ENCODE peak calls at places on chromosomes 5 and 9, in five cellular contexts. One of them, this sample, is unnamed.

GRCh38 chr5:76303917-76304316 is 99.2 kb upstream of the IQGAP2 start:
- DNase-seq in NT2/D1: no peak
- DNase-seq in SJCRH30: no peak
- DNase-seq in left ventricle myocardium inferior: no peak
- DNase-seq in esophagus squamous epithelium: no peak
- DNase-seq in this sample: no peak

GRCh38 chr5:55176176-55176818 is 3.3 kb upstream of the CDC20B start:
- DNase-seq in NT2/D1: peak; percentile 30
- DNase-seq in SJCRH30: peak; percentile 84
- DNase-seq in left ventricle myocardium inferior: peak; percentile 24
- DNase-seq in esophagus squamous epithelium: no peak
- DNase-seq in this sample: peak; percentile 85

GRCh38 chr5:133581348-133581747 is 31.0 kb downstream of the FSTL4 start:
- DNase-seq in NT2/D1: no peak
- DNase-seq in SJCRH30: no peak
- DNase-seq in left ventricle myocardium inferior: no peak
- DNase-seq in esophagus squamous epithelium: no peak
- DNase-seq in this sample: no peak

GRCh38 chr5:75656311-75657003 is 45.2 kb downstream of the ANKDD1B start:
- DNase-seq in NT2/D1: no peak
- DNase-seq in SJCRH30: peak; percentile 80
- DNase-seq in left ventricle myocardium inferior: no peak
- DNase-seq in esophagus squamous epithelium: no peak
- DNase-seq in this sample: no peak

GRCh38 chr9:6965566-6965965 is 207.8 kb downstream of the KDM4C start:
- DNase-seq in NT2/D1: no peak
- DNase-seq in SJCRH30: no peak
- DNase-seq in left ventricle myocardium inferior: no peak
- DNase-seq in esophagus squamous epithelium: no peak
- DNase-seq in this sample: no peak

GRCh38 chr5:159820692-159821091 is 95.6 kb upstream of the ADRA1B start:
- DNase-seq in NT2/D1: no peak
- DNase-seq in SJCRH30: no peak
- DNase-seq in left ventricle myocardium inferior: no peak
- DNase-seq in esophagus squamous epithelium: no peak
- DNase-seq in this sample: no peak

GRCh38 chr9:93125331-93125894 is 8.6 kb downstream of the NINJ1 start:
- DNase-seq in NT2/D1: no peak
- DNase-seq in SJCRH30: no peak
- DNase-seq in left ventricle myocardium inferior: no peak
- DNase-seq in esophagus squamous epithelium: no peak
- DNase-seq in this sample: no peak

GRCh38 chr5:94674841-94675382 is 56.4 kb downstream of the SLF1 start:
- DNase-seq in NT2/D1: no peak
- DNase-seq in SJCRH30: peak; percentile 19
- DNase-seq in left ventricle myocardium inferior: no peak
- DNase-seq in esophagus squamous epithelium: no peak
- DNase-seq in this sample: no peak

GRCh38 chr9:78654324-78654723 is 357.4 kb downstream of the PSAT1 start:
- DNase-seq in NT2/D1: no peak
- DNase-seq in SJCRH30: no peak
- DNase-seq in left ventricle myocardium inferior: no peak
- DNase-seq in esophagus squamous epithelium: no peak
- DNase-seq in this sample: no peak

GRCh38 chr5:72600401-72600981 is 93.3 kb upstream of the ZNF366 start:
- DNase-seq in NT2/D1: no peak
- DNase-seq in SJCRH30: no peak
- DNase-seq in left ventricle myocardium inferior: no peak
- DNase-seq in esophagus squamous epithelium: no peak
- DNase-seq in this sample: no peak

GRCh38 chr5:138955672-138956295 is 80.6 kb upstream of the LRRTM2 start:
- DNase-seq in NT2/D1: no peak
- DNase-seq in SJCRH30: no peak
- DNase-seq in left ventricle myocardium inferior: no peak
- DNase-seq in esophagus squamous epithelium: no peak
- DNase-seq in this sample: no peak

GRCh38 chr9:81833563-81834345 is 94.5 kb upstream of the SPATA31D4 start:
- DNase-seq in NT2/D1: no peak
- DNase-seq in SJCRH30: no peak
- DNase-seq in left ventricle myocardium inferior: no peak
- DNase-seq in esophagus squamous epithelium: no peak
- DNase-seq in this sample: no peak

GRCh38 chr5:151659001-151659754 is 27.5 kb downstream of the SPARC start:
- DNase-seq in NT2/D1: peak; percentile 77
- DNase-seq in SJCRH30: peak; percentile 90
- DNase-seq in left ventricle myocardium inferior: peak; percentile 79
- DNase-seq in esophagus squamous epithelium: peak; percentile 5
- DNase-seq in this sample: peak; percentile 89

GRCh38 chr9:13568446-13568845 is 289.0 kb upstream of the MPDZ start:
- DNase-seq in NT2/D1: no peak
- DNase-seq in SJCRH30: peak; percentile 47
- DNase-seq in left ventricle myocardium inferior: no peak
- DNase-seq in esophagus squamous epithelium: no peak
- DNase-seq in this sample: no peak

GRCh38 chr5:169146158-169146557 is 154.8 kb downstream of the SLIT3 start:
- DNase-seq in NT2/D1: no peak
- DNase-seq in SJCRH30: no peak
- DNase-seq in left ventricle myocardium inferior: no peak
- DNase-seq in esophagus squamous epithelium: no peak
- DNase-seq in this sample: no peak

GRCh38 chr5:149379807-149380374 is 799 bp upstream of the IL17B start:
- DNase-seq in NT2/D1: no peak
- DNase-seq in SJCRH30: no peak
- DNase-seq in left ventricle myocardium inferior: no peak
- DNase-seq in esophagus squamous epithelium: no peak
- DNase-seq in this sample: no peak

GRCh38 chr5:149376711-149377447 is 2.2 kb downstream of the IL17B start:
- DNase-seq in NT2/D1: no peak
- DNase-seq in SJCRH30: no peak
- DNase-seq in left ventricle myocardium inferior: no peak
- DNase-seq in esophagus squamous epithelium: no peak
- DNase-seq in this sample: no peak

GRCh38 chr5:149379177-149379761 is at the start of gene IL17B:
- DNase-seq in NT2/D1: no peak
- DNase-seq in SJCRH30: peak; percentile 56
- DNase-seq in left ventricle myocardium inferior: no peak
- DNase-seq in esophagus squamous epithelium: no peak
- DNase-seq in this sample: no peak

GRCh38 chr5:149376104-149376503 is 3.0 kb downstream of the IL17B start:
- DNase-seq in NT2/D1: no peak
- DNase-seq in SJCRH30: no peak
- DNase-seq in left ventricle myocardium inferior: no peak
- DNase-seq in esophagus squamous epithelium: no peak
- DNase-seq in this sample: no peak

GRCh38 chr5:149378241-149378805 is 769 bp downstream of the IL17B start:
- DNase-seq in NT2/D1: no peak
- DNase-seq in SJCRH30: no peak
- DNase-seq in left ventricle myocardium inferior: no peak
- DNase-seq in esophagus squamous epithelium: no peak
- DNase-seq in this sample: no peak
- H3K4me1 ChIP-seq in NT2/D1: peaks cover 7% of the 10 kb centered on the region
- H3K4me1 ChIP-seq in SJCRH30: peaks cover 5% of the 10 kb centered on the region
- H3K4me1 ChIP-seq in left ventricle myocardium inferior: peaks cover 30% of the 10 kb centered on the region
- H3K4me1 ChIP-seq in esophagus squamous epithelium: peaks cover 42% of the 10 kb centered on the region
- H3K4me1 ChIP-seq in this sample: no peaks in the 10 kb centered on the region

GRCh38 chr5:140044041-140044440 is 942 bp upstream of the NRG2 start:
- DNase-seq in NT2/D1: no peak
- DNase-seq in SJCRH30: no peak
- DNase-seq in left ventricle myocardium inferior: no peak
- DNase-seq in esophagus squamous epithelium: no peak
- DNase-seq in this sample: no peak
- H3K27me3 ChIP-seq in NT2/D1: peaks cover 67% of the 10 kb centered on the region
- H3K27me3 ChIP-seq in SJCRH30: peaks cover 7% of the 10 kb centered on the region
- H3K27me3 ChIP-seq in left ventricle myocardium inferior: no peaks in the 10 kb centered on the region
- H3K27me3 ChIP-seq in esophagus squamous epithelium: no peaks in the 10 kb centered on the region
- H3K27me3 ChIP-seq in this sample: no peaks in the 10 kb centered on the region

GRCh38 chr9:112035166-112035816 is 138.7 kb downstream of the UGCG start:
- DNase-seq in NT2/D1: no peak
- DNase-seq in SJCRH30: no peak
- DNase-seq in left ventricle myocardium inferior: no peak
- DNase-seq in esophagus squamous epithelium: no peak
- DNase-seq in this sample: no peak
- H3K4me1 ChIP-seq in NT2/D1: no peaks in the 10 kb centered on the region
- H3K4me1 ChIP-seq in SJCRH30: peaks cover 32% of the 10 kb centered on the region
- H3K4me1 ChIP-seq in left ventricle myocardium inferior: peaks cover 21% of the 10 kb centered on the region
- H3K4me1 ChIP-seq in esophagus squamous epithelium: peaks cover 26% of the 10 kb centered on the region
- H3K4me1 ChIP-seq in this sample: peaks cover 26% of the 10 kb centered on the region

DNA sequence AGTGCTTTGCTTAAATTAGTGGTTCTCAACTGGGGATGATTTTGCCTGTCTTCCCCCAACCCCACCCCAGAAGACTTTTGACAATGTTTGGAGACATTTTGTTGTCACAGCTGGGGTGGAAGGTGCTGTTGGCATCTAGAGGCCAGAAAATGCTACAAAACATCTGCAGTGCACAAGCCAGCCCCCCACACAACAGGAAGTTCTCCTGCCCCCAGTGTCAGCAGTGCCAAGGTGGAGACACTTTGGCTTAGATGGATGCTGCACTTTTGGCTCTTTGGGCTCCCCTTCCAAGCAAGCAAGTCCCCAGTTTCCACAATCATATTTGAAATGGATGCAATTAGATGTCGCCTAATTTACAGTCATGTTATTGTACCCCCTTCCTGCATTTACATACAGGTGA is 2.7 kb downstream of the HEMGN start:
- DNase-seq in NT2/D1: no peak
- DNase-seq in SJCRH30: no peak
- DNase-seq in left ventricle myocardium inferior: no peak
- DNase-seq in esophagus squamous epithelium: no peak
- DNase-seq in this sample: no peak
- H3K27me3 ChIP-seq in NT2/D1: peaks cover 2% of the 10 kb centered on the region
- H3K27me3 ChIP-seq in SJCRH30: peaks cover 32% of the 10 kb centered on the region
- H3K27me3 ChIP-seq in left ventricle myocardium inferior: peaks cover 80% of the 10 kb centered on the region
- H3K27me3 ChIP-seq in esophagus squamous epithelium: no peaks in the 10 kb centered on the region
- H3K27me3 ChIP-seq in this sample: peaks cover 74% of the 10 kb centered on the region

GRCh38 chr9:104779334-104779733 is 15.4 kb downstream of the NIPSNAP3B start:
- DNase-seq in NT2/D1: no peak
- DNase-seq in SJCRH30: no peak
- DNase-seq in left ventricle myocardium inferior: no peak
- DNase-seq in esophagus squamous epithelium: no peak
- DNase-seq in this sample: no peak

GRCh38 chr9:104783588-104783987 is 19.7 kb downstream of the NIPSNAP3B start:
- DNase-seq in NT2/D1: no peak
- DNase-seq in SJCRH30: no peak
- DNase-seq in left ventricle myocardium inferior: no peak
- DNase-seq in esophagus squamous epithelium: no peak
- DNase-seq in this sample: no peak

GRCh38 chr9:104778802-104779201 is 14.9 kb downstream of the NIPSNAP3B start:
- DNase-seq in NT2/D1: no peak
- DNase-seq in SJCRH30: no peak
- DNase-seq in left ventricle myocardium inferior: no peak
- DNase-seq in esophagus squamous epithelium: no peak
- DNase-seq in this sample: no peak

GRCh38 chr9:104779946-104780539 is 16.1 kb downstream of the NIPSNAP3B start:
- DNase-seq in NT2/D1: no peak
- DNase-seq in SJCRH30: no peak
- DNase-seq in left ventricle myocardium inferior: no peak
- DNase-seq in esophagus squamous epithelium: no peak
- DNase-seq in this sample: no peak

DNA sequence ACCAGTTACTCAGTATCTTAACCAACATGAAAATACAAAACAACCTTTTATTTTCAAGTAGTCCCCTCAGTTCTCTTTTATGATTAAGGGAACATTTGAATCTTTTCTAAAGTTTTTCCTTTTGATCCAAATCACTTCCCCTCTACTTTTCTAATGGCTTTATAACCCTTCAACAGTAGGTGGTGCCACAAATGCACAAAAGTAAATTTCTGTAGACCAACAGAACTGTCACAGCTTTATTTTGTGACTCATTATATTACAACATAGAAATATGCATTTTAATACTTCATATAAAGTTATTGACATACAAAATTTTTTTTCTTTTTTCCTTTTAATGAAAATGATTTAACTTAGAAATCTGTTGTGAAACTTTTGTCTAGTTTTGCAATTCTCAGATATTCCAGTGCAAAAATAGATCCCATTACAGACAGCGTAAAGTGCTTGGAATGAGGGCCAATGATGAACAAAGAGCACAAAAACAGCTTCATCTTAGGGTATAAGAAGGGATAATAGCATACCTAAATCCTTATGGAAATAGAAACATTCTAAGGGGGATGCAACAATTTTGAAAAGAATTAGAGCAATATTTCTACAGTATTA is 17.0 kb downstream of the NIPSNAP3B start:
- DNase-seq in NT2/D1: no peak
- DNase-seq in SJCRH30: peak; percentile 43
- DNase-seq in left ventricle myocardium inferior: no peak
- DNase-seq in esophagus squamous epithelium: no peak
- DNase-seq in this sample: no peak
- H3K4me1 ChIP-seq in NT2/D1: no peaks in the 10 kb centered on the region
- H3K4me1 ChIP-seq in SJCRH30: no peaks in the 10 kb centered on the region
- H3K4me1 ChIP-seq in left ventricle myocardium inferior: peaks cover 70% of the 10 kb centered on the region
- H3K4me1 ChIP-seq in esophagus squamous epithelium: peaks cover 21% of the 10 kb centered on the region
- H3K4me1 ChIP-seq in this sample: no peaks in the 10 kb centered on the region

DNA sequence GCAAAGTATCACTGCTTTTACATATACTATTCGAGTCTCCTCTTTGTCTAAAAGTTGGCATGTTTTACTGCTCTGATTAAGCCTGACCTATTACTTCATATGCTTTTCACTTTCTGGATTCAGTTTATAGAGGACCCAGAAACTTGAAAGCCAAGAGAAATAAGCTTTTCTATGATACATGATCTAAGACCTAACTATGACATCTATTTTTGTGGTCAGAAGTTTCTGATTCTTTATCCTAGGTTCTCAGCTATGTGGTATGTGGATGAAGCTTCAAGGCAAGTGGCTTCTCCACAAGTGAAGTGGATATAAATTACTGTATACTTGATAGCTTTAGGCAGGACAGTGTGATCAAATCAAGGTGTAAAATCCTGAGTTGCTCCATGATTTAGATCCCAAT is 6.3 kb downstream of the EDIL3 start:
- DNase-seq in NT2/D1: no peak
- DNase-seq in SJCRH30: peak; percentile 27
- DNase-seq in left ventricle myocardium inferior: no peak
- DNase-seq in esophagus squamous epithelium: no peak
- DNase-seq in this sample: no peak
- H3K27me3 ChIP-seq in NT2/D1: peaks cover 22% of the 10 kb centered on the region
- H3K27me3 ChIP-seq in SJCRH30: no peaks in the 10 kb centered on the region
- H3K27me3 ChIP-seq in left ventricle myocardium inferior: peaks cover 36% of the 10 kb centered on the region
- H3K27me3 ChIP-seq in esophagus squamous epithelium: no peaks in the 10 kb centered on the region
- H3K27me3 ChIP-seq in this sample: peaks cover 27% of the 10 kb centered on the region

This sample was measured in HAP-1.